ENCODE peak calls at places on chromosomes 5 and 9, in six cellular contexts. L is body of pancreas; Q is DND-41; J is PC-9; M is psoas muscle; Y is CD8-positive, alpha-beta T cell. K is an unnamed sample. For H3K4me1, the result is how much of the 10 kb centered on the place peaks cover.

GRCh38 chr9:113309204-113309813 is 6.1 kb upstream of the RNF183 start:
- DNase-seq in J (peak), L (peak), Q (peak), M (no peak), Y (no peak), K (no peak)

GRCh38 chr9:133059623-133060022 is 2.2 kb upstream of the CEL start:
- DNase-seq in Q (no peak), J (no peak), M (no peak), Y (no peak), L (peak), K (no peak)

GRCh38 chr9:121985792-121986494 is 107.2 kb downstream of the TTLL11 start:
- DNase-seq in Q (no peak), Y (no peak), L (no peak), M (peak), J (no peak), K (peak)

GRCh38 chr9:88280816-88281382 is 107.3 kb upstream of the SPIN1 start:
- DNase-seq in Y (no peak), Q (peak), M (no peak), L (no peak), J (peak), K (no peak)

GRCh38 chr5:9265391-9266287 is 280.2 kb downstream of the SEMA5A start:
- DNase-seq in L (no peak), J (no peak), M (no peak), Y (no peak), Q (no peak), K (peak)

GRCh38 chr9:26656003-26656940 is 236.3 kb downstream of the CAAP1 start:
- DNase-seq in Y (no peak), L (no peak), Q (no peak), M (no peak), J (peak), K (no peak)

GRCh38 chr9:91060520-91061343 is 259.1 kb downstream of the SYK start:
- DNase-seq in Y (no peak), L (peak), Q (no peak), J (peak), M (peak), K (no peak)

GRCh38 chr5:13859285-13859684 is 85.2 kb downstream of the DNAH5 start:
- DNase-seq in M (no peak), J (no peak), Q (no peak), L (no peak), Y (no peak), K (no peak)

GRCh38 chr9:75265525-75265972 is 177.2 kb downstream of the OSTF1 start:
- DNase-seq in Y (peak), M (peak), Q (peak), J (peak), L (peak), K (no peak)

GRCh38 chr9:4837768-4838546 is 45.2 kb downstream of the RCL1 start:
- DNase-seq in L (no peak), J (no peak), Q (no peak), M (peak), Y (no peak), K (no peak)

GRCh38 chr5:176719113-176719814 is 72.0 kb downstream of the TSPAN17 start:
- DNase-seq in J (no peak), M (no peak), L (no peak), Y (no peak), Q (no peak), K (no peak)

GRCh38 chr9:136538599-136539426 is 7.0 kb downstream of the NOTCH1 start:
- DNase-seq in L (no peak), Q (no peak), J (no peak), Y (peak), M (no peak), K (peak)

GRCh38 chr9:37999501-38000189 is 69.4 kb downstream of the SHB start:
- DNase-seq in L (no peak), Y (no peak), J (no peak), Q (no peak), M (no peak), K (no peak)

GRCh38 chr9:38008168-38009034 is 60.6 kb downstream of the SHB start:
- DNase-seq in L (no peak), Q (peak), J (peak), M (peak), Y (no peak), K (no peak)

GRCh38 chr5:72427488-72428437 is 79.4 kb downstream of the ZNF366 start:
- DNase-seq in J (no peak), Y (no peak), M (no peak), L (no peak), Q (no peak), K (no peak)

GRCh38 chr9:113369583-113370140 is 7.1 kb downstream of the HDHD3 start:
- DNase-seq in Y (no peak), Q (no peak), L (peak), M (no peak), J (no peak), K (no peak)

GRCh38 chr5:140189977-140190867 is 15.2 kb downstream of the CYSTM1 start:
- DNase-seq in J (no peak), Q (no peak), M (no peak), L (no peak), Y (no peak), K (no peak)

GRCh38 chr9:125547383-125547782 is 159.6 kb downstream of the MAPKAP1 start:
- DNase-seq in Y (no peak), L (no peak), J (no peak), Q (no peak), M (no peak), K (no peak)

GRCh38 chr9:125544474-125544873 is 162.5 kb downstream of the MAPKAP1 start:
- DNase-seq in Q (no peak), M (no peak), L (no peak), Y (no peak), J (no peak), K (no peak)

GRCh38 chr9:125541840-125542243 is 165.2 kb downstream of the MAPKAP1 start:
- DNase-seq in Q (no peak), Y (no peak), M (no peak), J (no peak), L (no peak), K (no peak)

GRCh38 chr9:125548141-125548540 is 158.9 kb downstream of the MAPKAP1 start:
- DNase-seq in M (no peak), J (no peak), L (no peak), Y (no peak), Q (no peak), K (no peak)

DNA sequence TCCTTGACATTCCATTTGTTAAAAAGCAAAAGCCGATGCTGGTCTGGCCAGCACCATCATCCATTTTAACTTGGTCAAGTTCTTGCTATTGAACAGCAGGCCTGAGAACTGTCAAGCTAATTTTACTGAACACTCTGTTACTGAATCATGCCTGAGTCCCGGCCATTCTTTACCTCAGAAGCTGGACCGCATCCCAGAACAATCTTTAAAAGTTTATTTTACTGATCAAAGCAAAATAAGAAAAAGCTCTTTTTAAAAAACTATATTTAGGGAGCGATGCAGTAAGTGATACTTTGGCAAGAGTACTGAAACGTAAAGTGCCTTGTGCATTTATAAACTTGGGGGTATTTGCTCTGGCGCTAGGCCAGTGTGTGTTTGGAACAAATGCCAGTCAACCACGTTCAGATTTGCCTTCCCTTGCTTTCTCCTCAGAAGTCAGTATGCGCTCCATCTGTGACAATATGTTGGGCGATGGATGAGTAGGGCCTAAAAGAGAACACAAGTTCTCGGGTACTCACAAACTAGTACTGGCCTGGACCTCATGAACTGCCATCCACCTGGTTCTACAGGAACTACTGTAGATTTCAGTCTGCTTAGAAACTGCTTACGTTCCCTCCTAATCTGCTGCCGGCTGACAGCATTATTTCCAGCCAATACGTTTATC is 161.9 kb downstream of the MAPKAP1 start:
- DNase-seq in Q (no peak), J (no peak), M (no peak), L (peak), Y (no peak), K (no peak)
- H3K27ac ChIP-seq in Q (no peak), J (no peak), M (no peak), L (no peak), Y (no peak), K (peak)

GRCh38 chr9:69759478-69760277 is at the start of gene PTAR1:
- DNase-seq in M (peak), Q (peak), J (peak), L (peak), Y (peak), K (peak)
- H3K4me1 ChIP-seq in M (under half), Q (under half), J (under half), L (under half), Y (under half), K (half or more)

DNA sequence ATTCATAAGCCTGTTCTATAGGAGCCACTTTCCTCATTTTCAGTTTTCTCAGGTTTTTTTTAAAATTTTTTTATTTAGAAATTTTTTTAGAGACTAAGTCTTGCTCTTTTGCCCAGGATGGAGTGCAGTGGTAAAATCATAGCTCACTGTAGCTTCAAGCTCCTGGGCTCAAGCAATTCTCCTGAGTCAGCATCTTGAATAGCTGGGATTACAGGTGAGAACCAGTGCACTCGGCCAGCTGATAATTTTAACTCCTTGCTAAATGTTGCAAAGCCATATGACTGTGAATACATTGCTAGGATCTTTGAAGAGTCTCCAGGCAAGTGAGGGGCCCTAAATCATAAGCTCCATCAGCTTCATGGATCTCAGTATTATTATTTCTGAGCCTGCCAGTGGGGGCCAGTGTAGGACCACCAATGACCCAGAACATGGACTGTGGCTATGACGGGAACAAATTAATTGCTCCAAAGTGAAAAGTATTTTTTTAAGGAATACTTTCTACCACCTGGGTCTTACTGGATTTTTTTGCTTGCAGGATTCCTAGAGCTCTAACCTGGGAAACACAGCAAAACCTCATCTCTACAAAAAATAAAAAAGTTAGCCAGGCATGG is 5.7 kb upstream of the GAPVD1 start:
- DNase-seq in J (no peak), Q (no peak), L (peak), Y (no peak), M (no peak), K (no peak)
- TF ChIP-seq CTCF in J (peak), Q (peak), L (no peak), Y (no peak), M (peak), K (no peak)

GRCh38 chr9:126411948-126412284 is 85.3 kb downstream of the MVB12B start:
- DNase-seq in L (no peak), Y (no peak), J (no peak), M (no peak), Q (no peak), K (no peak)

GRCh38 chr9:126413470-126414051 is 86.9 kb downstream of the MVB12B start:
- DNase-seq in Q (peak), J (no peak), M (no peak), L (no peak), Y (no peak), K (no peak)

GRCh38 chr9:126412945-126413344 is 86.3 kb downstream of the MVB12B start:
- DNase-seq in Q (no peak), M (no peak), Y (no peak), J (no peak), L (no peak), K (no peak)

GRCh38 chr9:126410229-126410628 is 83.6 kb downstream of the MVB12B start:
- DNase-seq in Q (no peak), J (no peak), Y (no peak), L (no peak), M (no peak), K (no peak)

DNA sequence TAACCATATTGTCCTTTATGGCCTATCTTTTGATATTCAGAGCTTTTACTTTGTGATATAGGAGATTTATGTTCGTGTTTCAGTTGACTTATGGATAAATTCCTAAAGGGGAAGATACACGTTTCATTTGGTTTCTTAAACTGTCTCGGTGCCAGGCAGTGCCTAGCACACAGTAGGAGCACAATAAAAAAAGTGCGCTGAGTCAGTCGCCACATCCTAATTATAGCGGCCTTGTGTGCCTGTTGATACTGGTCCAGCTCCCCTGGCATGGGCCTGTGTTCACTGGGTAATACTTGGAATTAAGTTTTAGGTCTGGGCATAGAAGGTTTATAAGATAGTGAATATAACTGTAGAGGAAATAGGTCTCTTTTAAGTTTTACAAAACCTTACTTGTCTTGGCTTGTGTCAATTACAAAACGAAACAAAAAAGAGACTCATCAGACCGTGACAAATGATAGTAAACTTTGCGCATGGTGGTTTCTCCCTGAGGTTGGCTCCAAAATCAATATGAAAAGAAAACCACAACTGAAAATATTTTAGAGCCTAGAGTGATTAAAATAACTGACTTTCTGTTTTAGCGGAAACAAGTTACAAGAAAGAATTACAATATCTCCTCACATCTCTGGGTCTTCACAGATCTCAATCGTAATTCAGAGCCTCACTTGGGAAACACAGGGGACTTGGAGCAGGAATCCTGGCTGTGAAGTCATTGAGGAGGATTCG is 84.8 kb downstream of the MVB12B start:
- DNase-seq in M (no peak), J (no peak), Q (peak), L (no peak), Y (no peak), K (no peak)
- H3K27ac ChIP-seq in M (no peak), J (no peak), Q (peak), L (peak), Y (peak), K (no peak)